ENCODE peak calls at places on chromosomes 3 and 15, in eight cellular contexts. W is posterior cingulate gyrus; P is AG08396; I is activated CD4-positive, alpha-beta T cell treated with anti-CD3 and anti-CD28 coated beads for 4 hours; J is DMS153; H is T follicular helper cell; Y is NCI-H2081; B is activated B cell treated with CpG ODN at 0.5 μM for 24 hours. C is an unnamed sample.

GRCh38 chr3:146881366-146881765 is 276.2 kb upstream of the PLSCR5 start:
- DNase-seq in W (no peak), P (no peak), I (no peak), J (no peak), H (no peak), Y (no peak), B (no peak), C (no peak)

GRCh38 chr3:196995027-196995426 is 26.4 kb upstream of the PIGZ start:
- DNase-seq in W (no peak), P (no peak), I (no peak), J (no peak), H (no peak), Y (no peak), B (no peak), C (no peak)

GRCh38 chr3:38047896-38048295 is 8.9 kb downstream of the DLEC1 start:
- DNase-seq in W (no peak), P (no peak), I (no peak), J (no peak), H (no peak), Y (no peak), B (no peak), C (no peak)

GRCh38 chr3:43894176-43895049 is 203.7 kb downstream of the ABHD5 start:
- DNase-seq in W (peak), P (peak), I (no peak), J (peak), H (no peak), Y (peak), B (peak), C (no peak)

GRCh38 chr3:43072361-43072760 is 33.5 kb downstream of the POMGNT2 start:
- DNase-seq in W (no peak), P (no peak), I (no peak), J (no peak), H (no peak), Y (no peak), B (no peak), C (no peak)

GRCh38 chr3:194928183-194928736 is 242.6 kb downstream of the FAM43A start:
- DNase-seq in W (no peak), P (no peak), I (no peak), J (no peak), H (no peak), Y (no peak), B (no peak), C (peak)

GRCh38 chr15:59644757-59645156 is 12.6 kb downstream of the GTF2A2 start:
- DNase-seq in W (no peak), P (no peak), I (no peak), J (no peak), H (no peak), Y (no peak), B (no peak), C (no peak)

GRCh38 chr3:16058511-16058910 is 116.0 kb upstream of the GALNT15 start:
- DNase-seq in W (no peak), P (no peak), I (no peak), J (no peak), H (no peak), Y (no peak), B (no peak), C (no peak)

GRCh38 chr15:99954361-99955180 is 221.3 kb upstream of the LYSMD4 start:
- DNase-seq in W (no peak), P (peak), I (no peak), J (no peak), H (no peak), Y (no peak), B (no peak), C (no peak)

GRCh38 chr3:30873667-30874066 is 20.8 kb downstream of the GADL1 start:
- DNase-seq in W (no peak), P (no peak), I (no peak), J (no peak), H (no peak), Y (no peak), B (no peak), C (peak)

GRCh38 chr15:100943074-100943473 is 23.9 kb downstream of the LRRK1 start:
- DNase-seq in W (no peak), P (no peak), I (no peak), J (no peak), H (no peak), Y (no peak), B (no peak), C (no peak)

GRCh38 chr3:179068779-179069530 is 2.7 kb downstream of the ZMAT3 start:
- DNase-seq in W (no peak), P (peak), I (peak), J (no peak), H (peak), Y (peak), B (no peak), C (no peak)

GRCh38 chr15:87032291-87032690 is 952.6 kb downstream of the AGBL1 start:
- DNase-seq in W (no peak), P (no peak), I (no peak), J (no peak), H (no peak), Y (no peak), B (no peak), C (peak)

GRCh38 chr15:88546248-88547129 is at the start of gene DET1:
- DNase-seq in W (peak), P (peak), I (peak), J (peak), H (peak), Y (peak), B (peak), C (peak)

GRCh38 chr3:99534951-99535704 is 103.3 kb upstream of the COL8A1 start:
- DNase-seq in W (no peak), P (peak), I (no peak), J (no peak), H (no peak), Y (no peak), B (no peak), C (peak)

GRCh38 chr3:38829404-38829803 is 13.4 kb upstream of the SCN10A start:
- DNase-seq in W (no peak), P (peak), I (no peak), J (no peak), H (no peak), Y (no peak), B (no peak), C (peak)

GRCh38 chr3:160163259-160163878 is 61.9 kb upstream of the C3orf80 start:
- DNase-seq in W (no peak), P (peak), I (no peak), J (no peak), H (no peak), Y (peak), B (no peak), C (no peak)

GRCh38 chr3:57100046-57100695 is 39.7 kb downstream of the SPATA12 start:
- DNase-seq in W (peak), P (peak), I (peak), J (no peak), H (peak), Y (peak), B (no peak), C (peak)

GRCh38 chr3:143832433-143832832 is 15.8 kb downstream of the SLC9A9 start:
- DNase-seq in W (no peak), P (no peak), I (no peak), J (no peak), H (no peak), Y (no peak), B (no peak), C (no peak)

GRCh38 chr15:75389791-75390382 is 21.5 kb upstream of the MAN2C1 start:
- DNase-seq in W (no peak), P (peak), I (no peak), J (no peak), H (no peak), Y (no peak), B (no peak), C (no peak)

GRCh38 chr15:99704444-99704838 is 28.8 kb downstream of the LYSMD4 start:
- DNase-seq in W (no peak), P (peak), I (peak), J (peak), H (no peak), Y (peak), B (no peak), C (peak)

GRCh38 chr3:172074578-172074977 is 35.2 kb downstream of the FNDC3B start:
- DNase-seq in W (no peak), P (no peak), I (no peak), J (no peak), H (no peak), Y (no peak), B (no peak), C (no peak)

GRCh38 chr15:41940441-41940857 is 31.9 kb downstream of the EHD4 start:
- DNase-seq in W (no peak), P (no peak), I (peak), J (no peak), H (no peak), Y (no peak), B (no peak), C (peak)

GRCh38 chr3:135271562-135272290 is 476.7 kb downstream of the EPHB1 start:
- DNase-seq in W (no peak), P (no peak), I (no peak), J (peak), H (no peak), Y (peak), B (no peak), C (no peak)

GRCh38 chr15:35191783-35192182 is 106.7 kb upstream of the NANOGP8 start:
- DNase-seq in W (no peak), P (no peak), I (no peak), J (no peak), H (no peak), Y (no peak), B (no peak), C (no peak)

GRCh38 chr3:141878326-141878725 is 1.9 kb downstream of the ATP1B3 start:
- DNase-seq in W (no peak), P (no peak), I (no peak), J (no peak), H (no peak), Y (no peak), B (no peak), C (no peak)

GRCh38 chr3:81419196-81419595 is 342.2 kb downstream of the GBE1 start:
- DNase-seq in W (no peak), P (no peak), I (no peak), J (peak), H (no peak), Y (no peak), B (no peak), C (peak)

GRCh38 chr3:78050276-78051080 is 1010.6 kb downstream of the ROBO2 start:
- DNase-seq in W (no peak), P (no peak), I (no peak), J (no peak), H (no peak), Y (no peak), B (no peak), C (peak)

GRCh38 chr15:38612159-38612863 is 47.7 kb upstream of the RASGRP1 start:
- DNase-seq in W (no peak), P (no peak), I (peak), J (no peak), H (no peak), Y (no peak), B (no peak), C (no peak)

GRCh38 chr3:60017631-60018030 is 967.8 kb upstream of the CFAP20DC start:
- DNase-seq in W (no peak), P (no peak), I (peak), J (no peak), H (no peak), Y (no peak), B (no peak), C (peak)